ENCODE peak calls at places on chromosomes 5 and 9, in six cellular contexts. One of them, this sample, is unnamed.

GRCh38 chr9:107694390-107694789 is 204.8 kb upstream of the KLF4 start:
- DNase-seq in IMR-90: no peak
- DNase-seq in neuronal stem cell: no peak
- DNase-seq in thoracic aorta: no peak
- DNase-seq in GM23248: no peak
- DNase-seq in colonic mucosa: no peak
- DNase-seq in this sample: no peak

GRCh38 chr5:149853701-149854100 is 90.9 kb downstream of the PDE6A start:
- DNase-seq in IMR-90: no peak
- DNase-seq in thoracic aorta: no peak
- DNase-seq in GM23248: no peak
- DNase-seq in colonic mucosa: no peak
- DNase-seq in neuronal stem cell: no peak
- DNase-seq in this sample: no peak

GRCh38 chr5:102701748-102702147 is 53.4 kb upstream of the PAM start:
- DNase-seq in IMR-90: no peak
- DNase-seq in colonic mucosa: no peak
- DNase-seq in neuronal stem cell: no peak
- DNase-seq in thoracic aorta: no peak
- DNase-seq in GM23248: no peak
- DNase-seq in this sample: no peak

GRCh38 chr5:54120473-54120872 is 189.9 kb downstream of the ARL15 start:
- DNase-seq in colonic mucosa: no peak
- DNase-seq in thoracic aorta: no peak
- DNase-seq in GM23248: no peak
- DNase-seq in neuronal stem cell: no peak
- DNase-seq in IMR-90: no peak
- DNase-seq in this sample: no peak

GRCh38 chr9:34663296-34663590 is 786 bp upstream of the CCL27 start:
- DNase-seq in thoracic aorta: no peak
- DNase-seq in neuronal stem cell: no peak
- DNase-seq in colonic mucosa: no peak
- DNase-seq in GM23248: no peak
- DNase-seq in IMR-90: no peak
- DNase-seq in this sample: no peak

GRCh38 chr9:125744616-125745387 is 2.4 kb upstream of the PBX3 start:
- DNase-seq in neuronal stem cell: no peak
- DNase-seq in colonic mucosa: no peak
- DNase-seq in thoracic aorta: no peak
- DNase-seq in IMR-90: peak; percentile 79
- DNase-seq in GM23248: peak; percentile 89
- DNase-seq in this sample: no peak

GRCh38 chr5:172733179-172733973 is 37.6 kb downstream of the DUSP1 start:
- DNase-seq in GM23248: peak; percentile 99
- DNase-seq in neuronal stem cell: no peak
- DNase-seq in thoracic aorta: peak; percentile 85
- DNase-seq in IMR-90: peak; percentile 90
- DNase-seq in colonic mucosa: peak; percentile 72
- DNase-seq in this sample: peak; percentile 77

GRCh38 chr5:53100606-53101005 is 9.0 kb downstream of the MOCS2 start:
- DNase-seq in thoracic aorta: no peak
- DNase-seq in colonic mucosa: no peak
- DNase-seq in neuronal stem cell: no peak
- DNase-seq in GM23248: peak; percentile 24
- DNase-seq in IMR-90: peak; percentile 19
- DNase-seq in this sample: no peak

GRCh38 chr5:9546973-9547947 is 1.4 kb upstream of the SEMA5A start:
- DNase-seq in IMR-90: peak; percentile 62
- DNase-seq in colonic mucosa: peak; percentile 72
- DNase-seq in neuronal stem cell: no peak
- DNase-seq in thoracic aorta: no peak
- DNase-seq in GM23248: peak; percentile 74
- DNase-seq in this sample: peak; percentile 41
- H3K27ac ChIP-seq in IMR-90: peak overlapping the region; percentile 79
- H3K27ac ChIP-seq in colonic mucosa: peak overlapping the region; percentile 88
- H3K27ac ChIP-seq in neuronal stem cell: peak overlapping the region; percentile 16
- H3K27ac ChIP-seq in thoracic aorta: peak overlapping the region; percentile 93
- H3K27ac ChIP-seq in GM23248: peak overlapping the region; percentile 94
- H3K27ac ChIP-seq in this sample: peak overlapping the region; percentile 58

GRCh38 chr9:133956520-133957076 is 35.5 kb downstream of the VAV2 start:
- DNase-seq in colonic mucosa: no peak
- DNase-seq in GM23248: peak; percentile 49
- DNase-seq in thoracic aorta: no peak
- DNase-seq in neuronal stem cell: no peak
- DNase-seq in IMR-90: peak; percentile 37
- DNase-seq in this sample: no peak
- H3K4me3 ChIP-seq in colonic mucosa: no peak overlapping the region
- H3K4me3 ChIP-seq in GM23248: peak overlapping the region; percentile 34
- H3K4me3 ChIP-seq in thoracic aorta: peak overlapping the region; percentile 52
- H3K4me3 ChIP-seq in neuronal stem cell: no peak overlapping the region
- H3K4me3 ChIP-seq in IMR-90: no peak overlapping the region
- H3K4me3 ChIP-seq in this sample: no peak overlapping the region

GRCh38 chr9:93092171-93092991 is 3.6 kb upstream of the CARD19 start:
- DNase-seq in GM23248: no peak
- DNase-seq in colonic mucosa: peak; percentile 17
- DNase-seq in thoracic aorta: no peak
- DNase-seq in neuronal stem cell: no peak
- DNase-seq in IMR-90: no peak
- DNase-seq in this sample: no peak

GRCh38 chr9:93093081-93093448 is 3.0 kb upstream of the CARD19 start:
- DNase-seq in colonic mucosa: no peak
- DNase-seq in thoracic aorta: no peak
- DNase-seq in neuronal stem cell: no peak
- DNase-seq in IMR-90: no peak
- DNase-seq in GM23248: no peak
- DNase-seq in this sample: no peak

GRCh38 chr9:93091056-93091452 is 5.0 kb upstream of the CARD19 start:
- DNase-seq in IMR-90: no peak
- DNase-seq in colonic mucosa: peak; percentile 15
- DNase-seq in neuronal stem cell: no peak
- DNase-seq in GM23248: no peak
- DNase-seq in thoracic aorta: no peak
- DNase-seq in this sample: no peak

GRCh38 chr9:93090091-93090655 is 5.8 kb upstream of the CARD19 start:
- DNase-seq in IMR-90: no peak
- DNase-seq in neuronal stem cell: no peak
- DNase-seq in colonic mucosa: peak; percentile 7
- DNase-seq in GM23248: no peak
- DNase-seq in thoracic aorta: no peak
- DNase-seq in this sample: no peak

GRCh38 chr9:93091453-93092081 is 4.5 kb upstream of the CARD19 start:
- DNase-seq in colonic mucosa: peak; percentile 28
- DNase-seq in IMR-90: peak; percentile 90
- DNase-seq in thoracic aorta: no peak
- DNase-seq in neuronal stem cell: no peak
- DNase-seq in GM23248: peak; percentile 84
- DNase-seq in this sample: no peak
- H3K9me3 ChIP-seq in colonic mucosa: no peaks in the 10 kb centered on the region
- H3K9me3 ChIP-seq in IMR-90: peaks cover 19% of the 10 kb centered on the region
- H3K9me3 ChIP-seq in thoracic aorta: peaks cover 7% of the 10 kb centered on the region
- H3K9me3 ChIP-seq in neuronal stem cell: no peaks in the 10 kb centered on the region
- H3K9me3 ChIP-seq in GM23248: no peaks in the 10 kb centered on the region
- H3K9me3 ChIP-seq in this sample: no peaks in the 10 kb centered on the region

GRCh38 chr9:105930007-105930627 is 235.8 kb downstream of the TMEM38B start:
- DNase-seq in neuronal stem cell: no peak
- DNase-seq in thoracic aorta: no peak
- DNase-seq in GM23248: no peak
- DNase-seq in colonic mucosa: no peak
- DNase-seq in IMR-90: no peak
- DNase-seq in this sample: no peak
- H3K27ac ChIP-seq in neuronal stem cell: no peak overlapping the region
- H3K27ac ChIP-seq in thoracic aorta: no peak overlapping the region
- H3K27ac ChIP-seq in GM23248: no peak overlapping the region
- H3K27ac ChIP-seq in colonic mucosa: no peak overlapping the region
- H3K27ac ChIP-seq in IMR-90: no peak overlapping the region
- H3K27ac ChIP-seq in this sample: no peak overlapping the region

DNA sequence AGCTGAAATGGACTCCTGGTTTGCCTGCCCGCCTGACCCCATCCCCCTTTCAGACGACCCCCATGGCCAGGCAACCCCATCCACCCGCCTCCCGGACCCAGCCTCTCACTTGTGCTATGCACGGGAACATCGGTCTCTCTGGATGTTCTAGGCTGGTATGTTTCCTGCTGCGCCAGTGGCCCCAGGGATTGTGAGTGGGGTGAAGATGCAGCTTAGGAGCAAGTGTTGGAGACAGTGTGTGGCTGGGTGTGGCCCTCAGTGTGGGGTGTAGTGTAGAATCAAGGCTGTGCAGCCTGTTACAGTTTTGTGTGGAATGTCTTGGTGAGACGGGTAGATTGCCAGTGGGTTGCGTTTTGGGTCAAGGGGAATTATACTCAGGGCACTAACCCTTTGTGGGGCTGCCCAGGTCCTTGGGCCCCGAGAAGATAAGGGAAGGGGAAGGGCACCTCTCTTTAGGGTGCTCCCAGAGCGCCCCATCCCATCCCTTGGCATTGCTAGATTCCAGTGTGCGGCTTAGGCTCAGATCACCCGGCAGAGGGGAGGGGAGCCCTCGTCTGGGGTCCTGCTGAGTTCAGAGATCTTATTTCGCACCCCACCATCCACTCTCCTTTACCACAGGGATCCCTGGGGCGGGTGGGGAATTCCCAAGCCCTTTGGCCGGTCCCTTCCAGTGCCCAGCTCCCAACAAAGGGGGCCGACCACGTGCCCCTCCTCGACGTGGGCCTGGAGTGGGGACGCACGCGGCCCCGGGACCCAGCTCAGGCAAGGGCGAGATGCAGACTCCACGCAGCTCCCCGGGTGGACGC is 4.6 kb downstream of the IER5L start:
- DNase-seq in IMR-90: no peak
- DNase-seq in thoracic aorta: no peak
- DNase-seq in neuronal stem cell: no peak
- DNase-seq in colonic mucosa: peak; percentile 30
- DNase-seq in GM23248: peak; percentile 58
- DNase-seq in this sample: no peak
- H3K4me3 ChIP-seq in IMR-90: peak overlapping the region; percentile 8
- H3K4me3 ChIP-seq in thoracic aorta: peak overlapping the region; percentile 98
- H3K4me3 ChIP-seq in neuronal stem cell: peak overlapping the region; percentile 99
- H3K4me3 ChIP-seq in colonic mucosa: peak overlapping the region; percentile 73
- H3K4me3 ChIP-seq in GM23248: peak overlapping the region; percentile 91
- H3K4me3 ChIP-seq in this sample: no peak overlapping the region

GRCh38 chr9:130694205-130694604 is 625 bp downstream of the EXOSC2 start:
- DNase-seq in neuronal stem cell: no peak
- DNase-seq in thoracic aorta: no peak
- DNase-seq in colonic mucosa: no peak
- DNase-seq in IMR-90: no peak
- DNase-seq in GM23248: peak; percentile 54
- DNase-seq in this sample: no peak
- H3K9me3 ChIP-seq in neuronal stem cell: no peaks in the 10 kb centered on the region
- H3K9me3 ChIP-seq in thoracic aorta: no peaks in the 10 kb centered on the region
- H3K9me3 ChIP-seq in colonic mucosa: no peaks in the 10 kb centered on the region
- H3K9me3 ChIP-seq in IMR-90: no peaks in the 10 kb centered on the region
- H3K9me3 ChIP-seq in GM23248: no peaks in the 10 kb centered on the region
- H3K9me3 ChIP-seq in this sample: no peaks in the 10 kb centered on the region

DNA sequence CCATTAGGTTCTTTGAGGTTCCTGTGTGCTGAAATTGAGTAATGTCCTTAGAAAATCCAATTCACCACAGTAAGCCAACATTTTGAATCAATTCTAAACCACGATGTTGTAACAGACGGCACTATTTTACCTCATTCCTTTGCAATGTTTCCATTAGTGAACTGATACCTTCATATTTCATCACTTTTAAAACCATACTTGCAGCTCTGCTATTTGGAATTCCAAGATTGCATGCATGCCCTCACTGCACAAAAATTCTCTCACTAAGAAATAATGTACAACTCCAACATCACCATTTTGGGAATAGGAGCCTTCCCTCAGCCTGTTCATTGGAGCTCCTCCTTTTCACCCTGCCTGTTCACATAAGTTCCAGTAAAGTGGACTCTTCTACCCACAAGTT is 74.8 kb upstream of the TGFBR1 start:
- DNase-seq in neuronal stem cell: no peak
- DNase-seq in colonic mucosa: no peak
- DNase-seq in thoracic aorta: no peak
- DNase-seq in GM23248: peak; percentile 93
- DNase-seq in IMR-90: peak; percentile 99
- DNase-seq in this sample: no peak
- H3K27ac ChIP-seq in neuronal stem cell: no peak overlapping the region
- H3K27ac ChIP-seq in colonic mucosa: no peak overlapping the region
- H3K27ac ChIP-seq in thoracic aorta: peak overlapping the region; percentile 9
- H3K27ac ChIP-seq in GM23248: peak overlapping the region; percentile 77
- H3K27ac ChIP-seq in IMR-90: peak overlapping the region; percentile 100
- H3K27ac ChIP-seq in this sample: no peak overlapping the region